ENCODE peak calls at places on chromosomes 11 and 22, in six cellular contexts. P is amniotic stem cell, M is mesothelial cell of epicardium, R is NCI-H524, E is GM03348, S is midbrain. C is an unnamed sample.

GRCh38 chr11:72924568-72925190 is 110.5 kb downstream of the ATG16L2 start:
- DNase-seq in M (no peak), R (peak; percentile 33), P (no peak), E (peak; percentile 76), S (no peak), C (peak; percentile 31)

GRCh38 chr11:67054851-67055523 is 1.7 kb upstream of the RHOD start:
- DNase-seq in S (no peak), M (no peak), R (peak; percentile 96), P (no peak), E (peak; percentile 65), C (peak; percentile 67)

GRCh38 chr22:35191412-35191811 is 65.9 kb upstream of the HMGXB4 start:
- DNase-seq in E (no peak), R (no peak), M (no peak), S (no peak), P (no peak), C (no peak)

GRCh38 chr22:37017356-37017755 is 1.9 kb downstream of the TST start:
- DNase-seq in S (peak; percentile 8), P (no peak), R (no peak), E (no peak), M (no peak), C (no peak)

GRCh38 chr11:27701262-27702105 is 1.2 kb upstream of the BDNF start:
- DNase-seq in M (no peak), S (peak; percentile 10), P (peak; percentile 55), E (peak; percentile 84), R (peak; percentile 64), C (no peak)

GRCh38 chr11:76623171-76623883 is 47.2 kb downstream of the LRRC32 start:
- DNase-seq in P (no peak), M (no peak), S (no peak), E (peak; percentile 65), R (peak; percentile 86), C (no peak)

GRCh38 chr22:19419464-19420178 is 11.9 kb downstream of the HIRA start:
- DNase-seq in S (no peak), P (no peak), M (no peak), E (no peak), R (peak; percentile 63), C (no peak)

GRCh38 chr11:65918211-65919150 is at the start of gene C11orf68:
- DNase-seq in M (no peak), P (no peak), R (no peak), E (no peak), S (no peak), C (no peak)

GRCh38 chr11:108863528-108863927 is 198.7 kb downstream of the DDX10 start:
- DNase-seq in E (no peak), P (no peak), S (no peak), M (no peak), R (no peak), C (no peak)